ENCODE peak calls at places on chromosomes 1 and 21, in four cellular contexts. X is AG10803; Z is psoas muscle; E is CD4-positive, alpha-beta T cell. S is an unnamed sample.

GRCh38 chr1:36913016-36913415 is 121.3 kb downstream of the GRIK3 start:
- DNase-seq in E (no peak), Z (no peak), X (no peak), S (no peak)

GRCh38 chr1:115714572-115715141 is 53.9 kb downstream of the CASQ2 start:
- DNase-seq in E (no peak), Z (no peak), X (no peak), S (no peak)

GRCh38 chr1:36523850-36524249 is 41.1 kb upstream of the CSF3R start:
- DNase-seq in X (no peak), E (no peak), Z (no peak), S (no peak)

GRCh38 chr21:45382698-45383000 is 22.3 kb upstream of the COL18A1 start:
- DNase-seq in Z (peak; percentile 7), E (no peak), X (no peak), S (no peak)

GRCh38 chr21:45454924-45455315 is 50.0 kb downstream of the COL18A1 start:
- DNase-seq in X (peak; percentile 34), E (no peak), Z (peak; percentile 12), S (peak; percentile 46)

GRCh38 chr1:66262233-66262632 is 271.7 kb upstream of the SGIP1 start:
- DNase-seq in X (peak; percentile 96), Z (no peak), E (no peak), S (peak; percentile 80)

GRCh38 chr1:69319287-69319686 is 248.4 kb upstream of the LRRC7 start:
- DNase-seq in X (no peak), Z (no peak), E (no peak), S (no peak)

GRCh38 chr21:35316933-35317332 is 267.8 kb upstream of the RUNX1 start:
- DNase-seq in Z (no peak), X (no peak), E (no peak), S (peak; percentile 97)

GRCh38 chr1:205545991-205546390 is 41.5 kb downstream of the CDK18 start:
- DNase-seq in E (no peak), X (no peak), Z (no peak), S (no peak)

GRCh38 chr1:201732351-201732750 is 96.6 kb upstream of the IPO9 start:
- DNase-seq in X (peak; percentile 59), E (no peak), Z (no peak), S (peak; percentile 75)

GRCh38 chr1:2611034-2611501 is 21.7 kb downstream of the MMEL1 start:
- DNase-seq in E (no peak), Z (peak; percentile 18), X (no peak), S (no peak)

GRCh38 chr1:226185153-226186036 is 1.1 kb downstream of the ACBD3 start:
- DNase-seq in E (no peak), Z (no peak), X (peak; percentile 45), S (peak; percentile 50)

GRCh38 chr1:156376146-156376545 is 7.1 kb downstream of the RHBG start:
- DNase-seq in E (no peak), Z (no peak), X (peak; percentile 68), S (peak; percentile 40)

GRCh38 chr1:210373878-210374599 is 45.3 kb downstream of the HHAT start:
- DNase-seq in X (peak; percentile 86), Z (no peak), E (peak; percentile 41), S (peak; percentile 71)

GRCh38 chr1:20229191-20229590 is 42.9 kb upstream of the PLA2G2C start:
- DNase-seq in Z (no peak), X (no peak), E (no peak), S (no peak)

GRCh38 chr1:94734963-94735899 is 84.9 kb upstream of the SLC44A3 start:
- DNase-seq in E (no peak), X (peak; percentile 70), Z (no peak), S (peak; percentile 76)

GRCh38 chr1:26923711-26924110 is 2.2 kb downstream of the NUDC start:
- DNase-seq in Z (no peak), X (no peak), E (no peak), S (no peak)

GRCh38 chr1:32309960-32310359 is 18.1 kb downstream of the HDAC1 start:
- DNase-seq in Z (no peak), E (no peak), X (no peak), S (no peak)

GRCh38 chr1:109112056-109112651 is 1.8 kb upstream of the ELAPOR1 start:
- DNase-seq in Z (no peak), X (peak; percentile 61), E (no peak), S (peak; percentile 50)

GRCh38 chr1:165828581-165829329 is 1.3 kb downstream of the UCK2 start:
- DNase-seq in E (no peak), X (peak; percentile 88), Z (peak; percentile 35), S (peak; percentile 86)

GRCh38 chr1:231354330-231355020 is 16.4 kb downstream of the SPRTN start:
- DNase-seq in E (no peak), Z (no peak), X (no peak), S (peak; percentile 77)

GRCh38 chr1:246338546-246338945 is 168.5 kb downstream of the SMYD3 start:
- DNase-seq in Z (no peak), E (no peak), X (no peak), S (no peak)

GRCh38 chr1:222546091-222546490 is 1.8 kb downstream of the HHIPL2 start:
- DNase-seq in E (no peak), X (no peak), Z (no peak), S (no peak)

GRCh38 chr1:237164406-237165352 is 122.7 kb downstream of the RYR2 start:
- DNase-seq in E (no peak), Z (no peak), X (no peak), S (no peak)

GRCh38 chr1:1665815-1666251 is 7.0 kb upstream of the CDK11B start:
- DNase-seq in Z (no peak), X (no peak), E (no peak), S (no peak)

GRCh38 chr1:247326601-247327135 is 5.0 kb downstream of the ZNF496 start:
- DNase-seq in E (no peak), X (no peak), Z (no peak), S (no peak)

GRCh38 chr1:66284746-66285145 is 249.2 kb upstream of the SGIP1 start:
- DNase-seq in X (no peak), E (no peak), Z (no peak), S (no peak)

GRCh38 chr1:55212349-55213028 is 2.7 kb downstream of the USP24 start:
- DNase-seq in X (no peak), Z (no peak), E (no peak), S (no peak)

GRCh38 chr1:76278711-76279386 is 204.3 kb downstream of the ST6GALNAC3 start:
- DNase-seq in E (no peak), Z (no peak), X (no peak), S (peak; percentile 1)

DNA sequence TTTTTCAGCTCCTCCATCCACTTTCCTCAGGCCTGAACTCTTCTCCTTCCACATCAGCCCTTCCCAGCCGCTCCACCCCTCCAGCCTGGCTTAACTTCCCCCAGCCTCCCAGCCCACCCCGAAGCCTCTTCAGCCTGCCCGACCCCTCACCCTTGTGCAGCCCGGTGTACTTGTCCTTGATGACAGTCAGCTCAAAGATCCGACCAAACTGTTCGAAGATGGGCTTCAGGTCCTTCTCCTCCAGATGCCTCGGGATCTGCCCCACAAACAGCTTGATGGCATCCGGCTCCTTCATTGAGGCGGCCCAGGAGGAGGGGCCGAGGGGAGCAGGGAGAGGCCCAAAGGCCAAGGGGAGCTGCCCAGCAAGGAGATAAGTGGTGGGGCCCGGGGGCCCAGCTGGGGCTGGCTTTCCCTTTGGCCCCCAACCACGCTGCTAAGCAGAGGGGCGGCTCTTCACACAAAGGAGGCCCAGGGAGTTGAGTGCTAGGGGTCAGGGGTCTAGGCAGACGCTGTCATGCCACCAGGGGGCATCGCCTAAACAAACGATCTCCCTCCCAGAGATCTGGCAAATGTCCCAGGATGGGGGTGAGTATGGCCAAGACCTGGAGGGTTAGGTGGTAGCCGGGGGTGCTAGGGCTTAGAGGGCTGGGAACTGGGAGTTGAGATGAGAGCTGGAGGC is 738 bp downstream of the CELF3 start:
- DNase-seq in X (no peak), E (no peak), Z (no peak), S (no peak)
- TF ChIP-seq CTCF in X (no peak), E (no peak), Z (no peak), S (no peak)

DNA sequence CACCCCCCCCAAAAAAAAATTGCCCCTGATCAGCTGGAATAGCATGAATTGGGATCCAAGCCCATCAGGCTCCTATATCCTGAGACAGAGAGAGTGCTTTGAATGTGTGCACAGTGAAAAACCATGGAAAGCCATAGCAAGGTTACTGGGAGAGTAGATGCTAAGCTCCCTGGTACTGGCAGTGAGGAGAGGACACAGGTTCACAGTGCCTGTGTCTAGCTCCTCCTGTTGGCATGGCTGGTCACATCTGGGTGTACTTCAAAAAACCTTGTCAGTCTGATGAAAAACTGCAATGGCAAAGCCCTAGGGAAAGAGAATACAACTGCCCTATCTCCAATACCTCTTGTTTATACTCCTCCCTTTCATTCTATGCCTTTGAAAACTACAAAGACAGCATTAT is 12.9 kb downstream of the COPA start:
- DNase-seq in X (no peak), E (no peak), Z (no peak), S (no peak)
- TF ChIP-seq CTCF in X (peak; percentile 3), E (no peak), Z (no peak), S (no peak)

GRCh38 chr1:181588631-181589030 is 105.3 kb downstream of the CACNA1E start:
- DNase-seq in X (no peak), Z (no peak), E (no peak), S (no peak)

GRCh38 chr1:181593042-181593441 is 109.7 kb downstream of the CACNA1E start:
- DNase-seq in X (no peak), Z (no peak), E (no peak), S (no peak)

GRCh38 chr1:181592261-181592859 is 109.0 kb downstream of the CACNA1E start:
- DNase-seq in X (no peak), Z (no peak), E (no peak), S (no peak)

GRCh38 chr1:181583598-181583997 is 100.3 kb downstream of the CACNA1E start:
- DNase-seq in Z (no peak), E (no peak), X (no peak), S (no peak)

DNA sequence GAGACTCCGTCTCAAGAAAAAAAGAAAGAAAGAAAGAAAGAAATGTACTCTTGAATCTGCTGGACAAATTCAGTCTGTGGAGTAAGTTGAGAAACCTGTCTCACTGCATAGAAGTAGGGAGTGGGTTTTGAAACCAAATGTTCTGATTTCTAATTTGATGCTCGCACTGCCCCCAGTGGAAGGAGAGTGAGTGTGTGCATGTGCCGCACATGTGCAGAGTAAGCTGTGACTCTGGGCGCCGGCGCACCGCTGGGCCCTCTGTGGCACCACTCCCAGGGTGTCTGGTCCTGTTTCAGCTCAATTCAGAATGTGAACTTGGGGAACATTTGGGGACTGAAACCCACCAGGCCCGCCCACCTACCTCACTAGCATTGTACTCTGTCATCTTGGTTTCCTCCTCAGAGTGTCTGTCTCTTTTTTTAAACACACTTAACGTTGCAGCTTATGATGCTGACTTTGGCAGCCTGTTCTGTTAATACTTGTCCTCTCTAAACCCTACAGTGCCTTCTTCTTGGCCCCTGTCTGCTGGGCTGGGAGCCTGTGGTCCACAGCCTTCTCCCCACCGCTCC is 104.6 kb downstream of the CACNA1E start:
- DNase-seq in E (no peak), X (no peak), Z (no peak), S (no peak)
- TF ChIP-seq CTCF in E (no peak), X (no peak), Z (no peak), S (no peak)

DNA sequence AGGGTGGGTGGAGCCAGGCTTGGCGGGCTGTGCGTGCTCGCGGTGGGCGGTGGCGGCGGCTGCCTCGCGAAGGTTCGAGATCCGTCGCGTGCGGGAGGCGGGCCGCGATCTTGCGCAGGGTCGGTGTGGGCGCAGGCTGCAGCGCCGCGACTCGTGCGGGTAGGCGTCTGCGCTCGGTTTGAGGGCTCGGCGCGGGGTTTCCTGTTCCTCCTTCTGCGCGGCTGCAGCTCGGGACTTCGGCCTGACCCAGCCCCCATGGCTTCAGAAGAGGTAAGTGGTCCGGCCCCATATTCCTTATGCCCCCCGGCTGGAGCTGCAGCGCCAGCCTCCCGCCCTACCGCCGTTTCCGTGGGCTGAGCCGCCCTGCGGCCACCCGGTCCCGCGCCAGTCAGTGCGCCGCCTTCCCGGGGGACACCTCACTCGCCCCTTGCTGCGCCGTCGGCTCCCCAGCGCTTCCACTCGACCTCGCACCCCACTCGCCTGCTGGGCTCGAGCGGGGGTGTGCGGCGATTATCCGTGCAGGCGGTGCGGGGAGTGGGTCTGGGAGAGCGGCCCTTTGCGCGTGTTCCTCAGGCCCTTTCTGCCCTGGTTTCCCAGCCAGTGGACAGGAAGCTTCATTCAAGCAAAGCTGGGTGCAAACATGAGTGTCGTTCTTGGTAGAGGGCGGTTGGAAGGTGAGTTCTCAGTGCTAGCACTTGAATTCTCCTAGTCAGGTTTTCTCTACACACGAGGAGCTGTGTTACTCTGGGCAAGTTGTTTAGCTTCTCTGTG is at the start of gene CACYBP:
- DNase-seq in X (peak; percentile 28), E (peak; percentile 20), Z (peak; percentile 55), S (peak; percentile 30)
- TF ChIP-seq CTCF in X (no peak), E (no peak), Z (no peak), S (no peak)

S was measured in fibroblast of the aortic adventitia.